ENCODE peak calls at places on chromosomes 12 and 14, in ten cellular contexts. J, L, R, N, E, Y, A, U, K and G are unnamed samples.

GRCh38 chr12:94740601-94741362 is 90.4 kb upstream of the TMCC3 start:
- DNase-seq in Y (no peak), R (no peak), K (no peak), J (no peak), E (no peak), L (no peak), U (peak), N (no peak), A (no peak), G (no peak)

GRCh38 chr12:132754555-132754954 is 7.1 kb downstream of the ANKLE2 start:
- DNase-seq in U (no peak), A (no peak), L (peak), Y (no peak), J (no peak), E (no peak), K (no peak), R (no peak), N (no peak), G (no peak)

GRCh38 chr12:77049767-77050353 is 15.5 kb downstream of the E2F7 start:
- DNase-seq in K (peak), R (peak), L (peak), Y (peak), N (peak), U (peak), E (no peak), A (no peak), J (peak), G (no peak)

GRCh38 chr14:93015039-93015438 is 92.1 kb downstream of the CHGA start:
- DNase-seq in L (no peak), K (no peak), R (no peak), E (no peak), J (no peak), N (no peak), Y (no peak), U (no peak), A (no peak), G (no peak)

GRCh38 chr12:14473707-14474287 is 93.9 kb downstream of the PLBD1 start:
- DNase-seq in L (peak), U (no peak), R (no peak), E (no peak), N (no peak), K (no peak), J (peak), A (no peak), Y (no peak), G (peak)

GRCh38 chr14:89086060-89086382 is 261.6 kb downstream of the TTC8 start:
- DNase-seq in A (no peak), R (no peak), K (no peak), J (no peak), E (no peak), Y (no peak), U (no peak), N (no peak), L (no peak), G (no peak)

GRCh38 chr12:58502236-58502635 is 418.1 kb downstream of the LRIG3 start:
- DNase-seq in K (no peak), Y (no peak), R (peak), L (no peak), E (no peak), A (no peak), N (peak), U (no peak), J (no peak), G (no peak)

GRCh38 chr12:128365831-128366231 is 98.9 kb downstream of the TMEM132C start:
- DNase-seq in J (no peak), K (no peak), L (no peak), E (no peak), Y (no peak), R (no peak), N (peak), U (no peak), A (no peak), G (no peak)

GRCh38 chr12:131860472-131861260 is 32.5 kb downstream of the MMP17 start:
- DNase-seq in K (no peak), A (no peak), L (no peak), N (peak), J (peak), E (no peak), U (peak), R (peak), Y (peak), G (peak)

GRCh38 chr12:75978677-75979076 is 52.9 kb downstream of the PHLDA1 start:
- DNase-seq in U (no peak), N (no peak), K (no peak), E (no peak), R (no peak), L (no peak), Y (no peak), A (no peak), J (no peak), G (no peak)

GRCh38 chr14:50943943-50944646 is at the start of gene PYGL:
- DNase-seq in E (no peak), A (no peak), Y (peak), K (peak), R (peak), U (peak), L (peak), N (peak), J (peak), G (no peak)

GRCh38 chr12:122374707-122375106 is 47.8 kb downstream of the CLIP1 start:
- DNase-seq in L (no peak), A (no peak), N (no peak), Y (no peak), E (no peak), U (no peak), K (no peak), J (no peak), R (no peak), G (no peak)

GRCh38 chr12:132178801-132179401 is 34.6 kb downstream of the NOC4L start:
- DNase-seq in J (no peak), K (no peak), R (peak), N (no peak), L (no peak), Y (no peak), U (no peak), A (no peak), E (no peak), G (no peak)

GRCh38 chr14:74882103-74882920 is 596 bp downstream of the DLST start:
- DNase-seq in E (no peak), U (no peak), K (peak), L (peak), Y (no peak), N (no peak), A (peak), J (peak), R (no peak), G (no peak)